ENCODE peak calls at places on chromosomes 7 and 10, in five cellular contexts. R is PC-9, A is dorsolateral prefrontal cortex, D is fibroblast of pulmonary artery, U is heart left ventricle. Q is an unnamed sample.

GRCh38 chr10:123842692-123843385 is 48.8 kb downstream of the CPXM2 start:
- DNase-seq in R (no peak), U (no peak), D (no peak), A (no peak), Q (no peak)

GRCh38 chr7:156845379-156846101 is 47.4 kb downstream of the LMBR1 start:
- DNase-seq in U (no peak), D (no peak), A (no peak), R (no peak), Q (no peak)

GRCh38 chr7:90312745-90313144 is 8.4 kb downstream of the FAM237B start:
- DNase-seq in D (peak), R (no peak), A (no peak), U (no peak), Q (no peak)

GRCh38 chr10:35218339-35218955 is 91.8 kb downstream of the CREM start:
- DNase-seq in U (peak), A (peak), D (peak), R (peak), Q (peak)

GRCh38 chr10:44911081-44911540 is at the start of gene TMEM72:
- DNase-seq in D (no peak), A (no peak), R (no peak), U (no peak), Q (no peak)

GRCh38 chr7:12649348-12649747 is 38.1 kb upstream of the ARL4A start:
- DNase-seq in D (no peak), R (peak), A (no peak), U (no peak), Q (no peak)

GRCh38 chr7:94391716-94392390 is 2.8 kb upstream of the COL1A2 start:
- DNase-seq in R (no peak), D (peak), U (no peak), A (no peak), Q (peak)

GRCh38 chr10:118820326-118821116 is 65.8 kb upstream of the CACUL1 start:
- DNase-seq in D (no peak), A (no peak), U (no peak), R (no peak), Q (no peak)

GRCh38 chr7:77684030-77684429 is 12.2 kb upstream of the RSBN1L start:
- DNase-seq in R (no peak), D (peak), U (no peak), A (no peak), Q (peak)

GRCh38 chr7:73973091-73973490 is 54.9 kb upstream of the ELN start:
- DNase-seq in U (peak), R (no peak), D (no peak), A (no peak), Q (peak)

GRCh38 chr7:151399906-151400305 is 9.9 kb downstream of the WDR86 start:
- DNase-seq in D (no peak), A (no peak), R (no peak), U (no peak), Q (no peak)

GRCh38 chr10:57338823-57339558 is 928.7 kb downstream of the IPMK start:
- DNase-seq in A (no peak), R (peak), D (peak), U (no peak), Q (peak)

GRCh38 chr7:50142421-50143113 is 49.5 kb upstream of the ZPBP start:
- DNase-seq in A (no peak), U (no peak), D (peak), R (no peak), Q (no peak)

DNA sequence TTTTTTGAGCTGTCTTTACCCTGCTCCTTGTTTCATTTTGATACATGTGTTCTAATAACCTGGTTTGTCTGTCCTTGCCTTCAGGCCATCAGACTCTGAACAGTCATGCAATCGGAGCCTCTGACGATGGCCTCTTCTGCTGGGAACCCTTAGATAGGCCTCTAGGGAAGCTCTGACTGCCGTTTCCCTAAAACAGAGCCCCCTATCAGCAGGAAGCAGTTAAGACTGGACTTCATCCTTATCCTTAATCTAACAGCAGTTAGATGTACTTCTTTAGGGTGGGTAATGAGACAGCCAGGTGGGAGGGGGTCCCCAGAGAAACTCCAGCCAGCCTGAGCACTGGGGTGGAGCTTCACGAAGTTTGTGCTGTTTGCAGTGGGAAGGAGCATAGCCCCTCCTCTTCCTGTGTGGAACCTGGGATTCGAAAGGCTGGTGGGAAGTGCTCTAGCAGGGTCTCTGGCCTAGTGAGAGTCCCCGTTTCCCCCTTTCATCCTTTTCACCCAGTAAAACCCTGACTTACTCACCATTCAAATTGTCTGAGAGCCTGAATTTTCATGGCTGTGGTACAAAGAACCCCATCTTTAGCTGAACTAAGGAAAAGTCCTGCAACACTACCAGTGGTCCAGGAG is 28.4 kb upstream of the SORCS3 start:
- DNase-seq in R (no peak), A (no peak), U (no peak), D (no peak), Q (no peak)
- TF ChIP-seq CTCF in R (no peak), A (no peak), U (no peak), D (no peak), Q (no peak)

GRCh38 chr7:27435461-27435860 is 192.9 kb downstream of the EVX1 start:
- DNase-seq in D (peak), R (no peak), U (no peak), A (no peak), Q (no peak)

GRCh38 chr7:27433581-27433980 is 191.0 kb downstream of the EVX1 start:
- DNase-seq in D (no peak), U (no peak), A (no peak), R (no peak), Q (no peak)

GRCh38 chr7:27431465-27431864 is 188.9 kb downstream of the EVX1 start:
- DNase-seq in A (no peak), R (peak), U (no peak), D (no peak), Q (no peak)

GRCh38 chr7:27438878-27439589 is 196.4 kb downstream of the EVX1 start:
- DNase-seq in U (no peak), A (no peak), R (no peak), D (no peak), Q (no peak)

GRCh38 chr7:27434729-27435400 is 192.3 kb downstream of the EVX1 start:
- DNase-seq in R (no peak), D (peak), A (no peak), U (no peak), Q (no peak)
- TF ChIP-seq CTCF in R (no peak), D (peak), A (no peak), U (peak), Q (no peak)

GRCh38 chr7:159030490-159031134 is 114.1 kb downstream of the VIPR2 start:
- DNase-seq in R (no peak), U (peak), A (no peak), D (peak), Q (peak)
- TF ChIP-seq CTCF in R (no peak), U (peak), A (no peak), D (peak), Q (peak)

GRCh38 chr10:86755740-86756510 is 494 bp upstream of the BMPR1A start:
- DNase-seq in A (peak), D (peak), U (peak), R (peak), Q (peak)

GRCh38 chr10:86756511-86757109 is at the start of gene BMPR1A:
- DNase-seq in U (no peak), D (peak), R (no peak), A (no peak), Q (no peak)

GRCh38 chr10:86758231-86759072 is 2.0 kb downstream of the BMPR1A start:
- DNase-seq in D (no peak), A (no peak), U (no peak), R (no peak), Q (no peak)

GRCh38 chr10:86755454-86755739 is 1.0 kb upstream of the BMPR1A start:
- DNase-seq in D (no peak), R (no peak), A (no peak), U (no peak), Q (no peak)

DNA sequence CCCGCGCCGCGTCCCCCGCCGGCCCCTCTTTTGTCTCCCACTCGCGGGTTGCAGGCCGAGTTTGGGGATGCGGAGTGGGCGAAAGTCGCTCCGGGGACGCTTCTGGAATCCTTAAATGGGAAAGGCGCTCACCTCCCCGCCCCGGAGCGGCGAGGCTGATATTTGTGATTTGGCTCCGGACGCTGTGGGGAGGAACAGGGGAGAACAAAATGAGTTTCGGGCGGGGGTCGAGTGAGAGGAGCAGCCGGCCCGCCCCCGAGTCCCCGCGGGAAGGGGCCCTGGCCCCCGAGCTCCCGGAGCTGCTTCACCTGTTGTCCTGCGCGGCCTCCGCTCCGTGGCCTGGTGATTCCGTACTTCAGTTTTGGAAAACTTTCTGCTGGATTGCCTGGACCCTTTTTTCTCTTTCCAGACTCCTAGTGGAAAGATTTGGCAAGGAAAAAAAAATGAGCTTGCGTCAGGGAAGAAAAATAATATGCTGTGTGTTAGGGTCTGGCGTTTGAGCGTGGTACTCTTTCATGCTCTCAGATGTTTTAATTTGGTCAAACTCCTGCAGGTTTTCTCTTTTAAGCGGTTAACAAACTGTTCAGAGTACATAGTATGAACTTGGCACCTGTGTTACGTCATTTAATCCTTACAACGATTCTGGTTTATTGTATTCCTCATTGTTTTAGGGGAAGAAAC is 831 bp downstream of the BMPR1A start:
- DNase-seq in U (peak), A (no peak), D (peak), R (peak), Q (peak)
- TF ChIP-seq CTCF in U (peak), A (no peak), D (peak), R (peak), Q (no peak)

Q was measured in testis.